ENCODE peak calls at places on chromosomes 7 and 10, in ten cellular contexts. A, C, V, S, G, W, Z, F, R and L are unnamed samples.
A peak's percentile ranks its signal among the peaks of the same experiment; 100 is the strongest.

GRCh38 chr7:101900103-101900502 is 82.7 kb downstream of the CUX1 start:
- DNase-seq in V (peak; percentile 31), F (peak; percentile 86), C (no peak), A (no peak), Z (peak; percentile 26), S (no peak), R (no peak), G (no peak), W (peak; percentile 67), L (no peak)

GRCh38 chr10:84194424-84195043 is at the start of gene CDHR1:
- DNase-seq in R (peak; percentile 69), G (peak; percentile 77), A (peak; percentile 85), Z (peak; percentile 63), F (no peak), V (no peak), S (peak; percentile 31), C (no peak), W (peak; percentile 50), L (peak; percentile 91)

GRCh38 chr10:78868456-78868855 is 200.3 kb upstream of the ZMIZ1 start:
- DNase-seq in C (no peak), R (no peak), Z (no peak), W (no peak), G (no peak), F (no peak), A (no peak), S (no peak), V (no peak), L (no peak)

GRCh38 chr7:159328096-159328495 is 183.4 kb upstream of the VIPR2 start:
- DNase-seq in G (no peak), A (no peak), V (no peak), W (no peak), C (no peak), Z (no peak), F (no peak), S (no peak), R (no peak), L (no peak)

GRCh38 chr10:58044072-58044471 is 223.6 kb downstream of the IPMK start:
- DNase-seq in Z (peak; percentile 93), S (no peak), A (no peak), G (no peak), R (no peak), F (no peak), C (no peak), W (no peak), V (peak; percentile 72), L (no peak)

GRCh38 chr7:90797596-90797995 is 201.5 kb downstream of the CDK14 start:
- DNase-seq in G (no peak), A (no peak), C (no peak), Z (peak; percentile 19), S (no peak), V (no peak), F (no peak), W (no peak), R (no peak), L (no peak)

GRCh38 chr7:117014673-117015133 is 61.4 kb downstream of the ST7 start:
- DNase-seq in V (peak; percentile 31), S (no peak), F (peak; percentile 50), Z (peak; percentile 32), R (no peak), C (no peak), G (peak; percentile 10), A (no peak), W (peak; percentile 82), L (no peak)

GRCh38 chr7:73683916-73684693 is 708 bp downstream of the BUD23 start:
- DNase-seq in C (no peak), W (no peak), F (no peak), R (no peak), A (no peak), V (no peak), G (no peak), S (peak; percentile 11), Z (no peak), L (no peak)

GRCh38 chr7:43727003-43727402 is 2.3 kb downstream of the COA1 start:
- DNase-seq in W (no peak), R (no peak), G (no peak), A (no peak), F (no peak), C (no peak), S (no peak), V (no peak), Z (no peak), L (no peak)

GRCh38 chr7:1928555-1929348 is 258.7 kb downstream of the ELFN1 start:
- DNase-seq in S (no peak), Z (no peak), A (no peak), R (no peak), G (no peak), W (no peak), C (no peak), V (no peak), F (no peak), L (no peak)

GRCh38 chr7:47326808-47327207 is 255.1 kb downstream of the TNS3 start:
- DNase-seq in V (peak; percentile 81), W (no peak), C (no peak), F (no peak), S (no peak), A (no peak), G (no peak), Z (peak; percentile 54), R (no peak), L (no peak)

GRCh38 chr10:47016564-47016963 is 105.3 kb downstream of the PTPN20 start:
- DNase-seq in R (no peak), F (no peak), Z (no peak), C (no peak), S (no peak), G (no peak), W (no peak), V (no peak), A (no peak), L (no peak)

GRCh38 chr10:3828404-3829192 is 43.6 kb upstream of the KLF6 start:
- DNase-seq in W (no peak), C (peak; percentile 41), R (peak; percentile 59), S (no peak), F (no peak), Z (peak; percentile 81), A (peak; percentile 74), G (no peak), V (peak; percentile 60), L (no peak)

GRCh38 chr7:70285176-70285575 is 686.9 kb downstream of the AUTS2 start:
- DNase-seq in G (no peak), S (no peak), Z (peak; percentile 60), R (no peak), F (no peak), C (no peak), W (no peak), V (peak; percentile 4), A (no peak), L (no peak)

GRCh38 chr7:146116452-146117219 is at the start of gene CNTNAP2:
- DNase-seq in A (no peak), V (peak; percentile 2), W (peak; percentile 43), F (peak; percentile 79), G (peak; percentile 67), C (no peak), R (no peak), Z (peak; percentile 9), S (peak; percentile 79), L (peak; percentile 23)

GRCh38 chr10:60390224-60390626 is 550 bp upstream of the ANK3 start:
- DNase-seq in G (no peak), C (no peak), R (no peak), F (peak; percentile 22), S (no peak), A (no peak), W (peak; percentile 63), Z (no peak), V (no peak), L (no peak)

GRCh38 chr7:28296571-28297483 is 115.5 kb upstream of the CREB5 start:
- DNase-seq in Z (peak; percentile 64), G (peak; percentile 64), W (no peak), C (peak; percentile 22), S (peak; percentile 42), R (peak; percentile 61), A (no peak), V (peak; percentile 33), F (no peak), L (no peak)

GRCh38 chr7:73688288-73688687 is 4.9 kb downstream of the BUD23 start:
- DNase-seq in R (no peak), W (no peak), V (no peak), A (no peak), S (no peak), C (no peak), F (no peak), G (no peak), Z (no peak), L (no peak)

GRCh38 chr10:3077940-3078630 is 10.7 kb downstream of the PFKP start:
- DNase-seq in W (no peak), R (no peak), C (no peak), Z (no peak), S (no peak), F (no peak), A (no peak), V (no peak), G (no peak), L (no peak)